ENCODE peak calls at places on chromosomes 5 and 9, in four cellular contexts. K is K562, U is HCT116, M is HepG2. A is an unnamed sample.

GRCh38 chr5:12246016-12246415 is 341.8 kb upstream of the CTNND2 start:
- DNase-seq in M (no peak), U (no peak), K (no peak), A (no peak)

GRCh38 chr9:959914-960313 is 16.5 kb upstream of the DMRT3 start:
- DNase-seq in U (no peak), K (no peak), M (no peak), A (no peak)

GRCh38 chr5:176817369-176817841 is 7.0 kb downstream of the UNC5A start:
- DNase-seq in M (no peak), U (no peak), K (peak), A (no peak)

GRCh38 chr5:68960469-68960868 is 133.3 kb upstream of the SLC30A5 start:
- DNase-seq in M (no peak), K (no peak), U (no peak), A (no peak)

GRCh38 chr9:72193478-72193881 is 44.2 kb downstream of the GDA start:
- DNase-seq in U (no peak), K (no peak), M (no peak), A (no peak)

GRCh38 chr5:134642931-134643530 is 5.6 kb upstream of the SEC24A start:
- DNase-seq in K (no peak), U (no peak), M (no peak), A (no peak)

GRCh38 chr9:78472111-78472510 is 175.2 kb downstream of the PSAT1 start:
- DNase-seq in M (no peak), U (no peak), K (no peak), A (no peak)

GRCh38 chr5:53482717-53483638 is 2.5 kb downstream of the FST start:
- DNase-seq in K (no peak), M (peak), U (no peak), A (no peak)

GRCh38 chr9:83630938-83631457 is 8.1 kb downstream of the IDNK start:
- DNase-seq in M (no peak), K (no peak), U (no peak), A (no peak)

GRCh38 chr5:157971466-157972324 is 112.8 kb upstream of the CLINT1 start:
- DNase-seq in M (no peak), K (no peak), U (no peak), A (no peak)

GRCh38 chr9:131012396-131012917 is 3.5 kb downstream of the LAMC3 start:
- DNase-seq in K (peak), M (no peak), U (no peak), A (no peak)

GRCh38 chr5:55920784-55921183 is 69.6 kb downstream of the IL31RA start:
- DNase-seq in K (no peak), U (no peak), M (no peak), A (no peak)

GRCh38 chr5:78568212-78568611 is 80.4 kb downstream of the LHFPL2 start:
- DNase-seq in U (no peak), M (no peak), K (no peak), A (no peak)

GRCh38 chr9:72575673-72576072 is 54.3 kb downstream of the TMC1 start:
- DNase-seq in M (no peak), U (no peak), K (no peak), A (no peak)

GRCh38 chr5:80959768-80960442 is at the start of gene RASGRF2:
- DNase-seq in U (no peak), K (no peak), M (peak), A (no peak)

GRCh38 chr5:174816858-174817257 is 92.5 kb downstream of the MSX2 start:
- DNase-seq in M (no peak), U (no peak), K (peak), A (no peak)

GRCh38 chr9:101115062-101115461 is 86.5 kb downstream of the PLPPR1 start:
- DNase-seq in M (no peak), K (no peak), U (no peak), A (no peak)
- TF ChIP-seq REST in M (no peak), K (no peak), U (no peak), A (no peak)

DNA sequence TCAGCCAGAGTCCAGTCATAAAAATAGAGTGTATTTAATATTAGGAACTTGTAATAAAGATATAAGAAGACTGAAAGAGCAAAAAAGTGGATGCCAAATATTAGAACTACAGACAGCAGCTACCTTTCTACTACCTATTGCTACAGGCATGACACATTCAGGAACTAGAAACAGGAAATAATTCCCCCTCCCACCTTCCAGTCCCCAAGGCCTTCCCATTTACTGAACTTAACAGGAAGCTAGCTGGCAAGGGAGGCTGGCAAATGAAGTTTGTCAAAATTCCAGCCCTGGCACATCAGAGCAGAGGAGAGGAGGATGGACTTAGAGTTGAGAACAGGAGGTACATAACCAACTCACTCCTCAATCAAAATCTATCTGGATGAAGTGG is 50.2 kb upstream of the RIC1 start:
- DNase-seq in U (no peak), K (no peak), M (no peak), A (no peak)
- TF ChIP-seq TCF7L2 in U (no peak), K (no peak), M (no peak), A (no peak)

DNA sequence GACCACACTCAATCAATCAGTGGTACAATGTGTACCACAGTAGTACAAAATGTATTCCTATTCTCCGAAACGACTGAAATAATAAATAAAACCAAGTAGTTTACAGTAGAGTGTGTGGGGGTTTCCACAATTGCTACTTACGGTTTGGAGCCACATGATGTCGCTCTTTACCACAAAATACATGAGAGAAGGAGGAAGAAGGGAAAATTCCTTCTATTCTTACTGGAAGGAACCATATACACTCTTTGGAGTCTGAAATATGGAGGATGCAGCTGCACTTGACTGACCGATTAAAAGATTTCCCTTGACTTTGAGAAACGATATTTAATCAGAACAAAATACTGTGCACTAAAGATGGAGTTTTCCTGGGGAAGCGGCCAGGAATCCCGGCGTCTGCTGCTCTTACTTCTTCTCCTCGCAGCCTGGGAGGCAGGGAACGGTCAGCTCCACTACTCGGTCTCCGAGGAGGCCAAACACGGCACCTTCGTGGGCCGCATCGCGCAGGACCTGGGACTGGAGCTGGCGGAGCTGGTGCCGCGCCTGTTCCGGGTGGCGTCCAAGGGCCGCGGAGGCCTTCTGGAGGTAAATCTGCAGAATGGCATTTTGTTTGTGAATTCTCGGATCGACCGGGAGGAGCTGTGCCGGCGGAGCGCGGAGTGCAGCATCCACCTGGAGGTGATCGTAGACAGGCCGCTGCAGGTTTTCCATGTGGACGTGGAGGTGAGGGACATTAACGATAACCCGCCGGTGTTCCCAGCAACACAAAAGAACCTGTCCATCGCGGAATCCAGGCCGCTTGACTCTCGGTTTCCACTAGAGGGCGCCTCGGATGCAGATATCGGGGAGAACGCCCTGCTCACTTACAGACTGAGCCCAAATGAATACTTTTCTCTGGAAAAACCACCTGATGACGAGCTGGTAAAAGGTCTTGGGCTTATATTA is at the start of gene PCDHA4:
- DNase-seq in M (peak), K (peak), U (no peak), A (no peak)
- TF ChIP-seq POLR2AphosphoS5 in M (no peak), K (no peak), U (no peak), A (no peak)

GRCh38 chr5:143208781-143209510 is 194.5 kb downstream of the NR3C1 start:
- DNase-seq in U (no peak), M (no peak), K (peak), A (peak)

GRCh38 chr5:143207058-143207457 is 196.4 kb downstream of the NR3C1 start:
- DNase-seq in U (no peak), M (no peak), K (no peak), A (no peak)

GRCh38 chr5:143209881-143210395 is 193.5 kb downstream of the NR3C1 start:
- DNase-seq in U (no peak), M (no peak), K (no peak), A (no peak)

GRCh38 chr5:143207563-143208364 is 195.7 kb downstream of the NR3C1 start:
- DNase-seq in U (no peak), K (peak), M (no peak), A (no peak)

DNA sequence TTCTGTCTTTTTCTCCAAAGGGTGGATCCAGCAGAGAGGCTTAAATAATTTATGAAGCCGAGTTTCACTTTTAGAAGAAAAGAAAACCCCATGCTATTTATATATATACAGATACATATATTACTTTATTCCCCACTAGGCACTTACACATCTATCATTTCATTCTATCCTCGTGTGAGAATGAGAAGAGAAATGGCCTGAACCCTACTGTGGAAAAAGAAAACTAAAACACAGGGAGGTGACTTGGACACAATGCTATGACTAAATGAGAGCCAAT is 195.2 kb downstream of the NR3C1 start:
- DNase-seq in K (no peak), U (no peak), M (no peak), A (no peak)
- TF ChIP-seq REST in K (no peak), U (no peak), M (no peak), A (no peak)

GRCh38 chr5:10329808-10330481 is 22.2 kb upstream of the CMBL start:
- DNase-seq in K (no peak), U (no peak), M (no peak), A (no peak)
- TF ChIP-seq TCF7L2 in K (no peak), U (no peak), M (no peak), A (no peak)

GRCh38 chr5:110738503-110738811 is 350 bp upstream of the SLC25A46 start:
- DNase-seq in U (no peak), K (no peak), M (no peak), A (no peak)
- TF ChIP-seq POLR2AphosphoS5 in U (no peak), K (no peak), M (no peak), A (no peak)

A was measured in Panc1.